ENCODE peak calls at places on chromosomes 2 and 18, in six cellular contexts. D, W, T, L, C and R are unnamed samples.

GRCh38 chr2:127857494-127857818 is 499 bp downstream of the POLR2D start:
- DNase-seq in D (peak), W (no peak), T (no peak), L (peak), C (no peak), R (peak)

GRCh38 chr2:174224665-174225288 is 23.6 kb downstream of the OLA1 start:
- DNase-seq in D (no peak), W (no peak), T (no peak), L (no peak), C (no peak), R (no peak)

GRCh38 chr2:86044614-86045013 is 61.1 kb downstream of the POLR1A start:
- DNase-seq in D (no peak), W (no peak), T (no peak), L (no peak), C (no peak), R (no peak)

GRCh38 chr2:165428996-165429395 is 40.5 kb upstream of the CSRNP3 start:
- DNase-seq in D (no peak), W (no peak), T (no peak), L (no peak), C (no peak), R (no peak)

GRCh38 chr2:53785378-53785777 is 1.4 kb downstream of the ASB3 start:
- DNase-seq in D (no peak), W (no peak), T (no peak), L (no peak), C (no peak), R (no peak)

GRCh38 chr2:96764253-96764637 is 3.5 kb downstream of the CNNM4 start:
- DNase-seq in D (no peak), W (no peak), T (peak), L (no peak), C (no peak), R (no peak)

GRCh38 chr2:181949047-181949446 is 36.6 kb upstream of the PPP1R1C start:
- DNase-seq in D (no peak), W (no peak), T (no peak), L (no peak), C (peak), R (no peak)

GRCh38 chr2:105919826-105920225 is 175.1 kb downstream of the NCK2 start:
- DNase-seq in D (no peak), W (peak), T (no peak), L (no peak), C (peak), R (peak)

GRCh38 chr2:235098736-235099494 is 147.1 kb downstream of the SH3BP4 start:
- DNase-seq in D (no peak), W (peak), T (no peak), L (no peak), C (no peak), R (no peak)

GRCh38 chr18:3447895-3448844 is 1.8 kb upstream of the TGIF1 start:
- DNase-seq in D (peak), W (peak), T (peak), L (peak), C (peak), R (peak)

GRCh38 chr2:218386505-218387368 is 4.7 kb downstream of the SLC11A1 start:
- DNase-seq in D (no peak), W (no peak), T (no peak), L (no peak), C (no peak), R (no peak)

GRCh38 chr18:62341423-62341920 is 16.4 kb downstream of the TNFRSF11A start:
- DNase-seq in D (no peak), W (no peak), T (no peak), L (no peak), C (no peak), R (no peak)

GRCh38 chr2:203061346-203061745 is 46.7 kb downstream of the NBEAL1 start:
- DNase-seq in D (no peak), W (peak), T (no peak), L (no peak), C (peak), R (no peak)

GRCh38 chr2:168992026-168992425 is 39.1 kb downstream of the ABCB11 start:
- DNase-seq in D (no peak), W (peak), T (no peak), L (no peak), C (no peak), R (no peak)

GRCh38 chr2:239968717-239969116 is 56.4 kb downstream of the NDUFA10 start:
- DNase-seq in D (no peak), W (no peak), T (no peak), L (no peak), C (no peak), R (no peak)

GRCh38 chr18:50880108-50880465 is 1.2 kb downstream of the ME2 start:
- DNase-seq in D (peak), W (no peak), T (no peak), L (no peak), C (no peak), R (no peak)

GRCh38 chr18:61400016-61400630 is 66.9 kb downstream of the CDH20 start:
- DNase-seq in D (no peak), W (no peak), T (no peak), L (no peak), C (no peak), R (no peak)

GRCh38 chr18:59547691-59548182 is 149.5 kb downstream of the CCBE1 start:
- DNase-seq in D (no peak), W (peak), T (peak), L (peak), C (peak), R (no peak)
- TF ChIP-seq CTCF in D (no peak), W (peak), T (peak), L (no peak), C (peak), R (no peak)

GRCh38 chr2:186205243-186205642 is 280.8 kb upstream of the ZC3H15 start:
- DNase-seq in D (no peak), W (no peak), T (no peak), L (no peak), C (no peak), R (no peak)
- TF ChIP-seq CTCF in D (no peak), W (no peak), T (no peak), L (no peak), C (no peak), R (no peak)

GRCh38 chr2:6917761-6918421 is 679 bp downstream of the RNF144A start:
- DNase-seq in D (no peak), W (no peak), T (no peak), L (no peak), C (no peak), R (no peak)
- TF ChIP-seq CTCF in D (peak), W (no peak), T (no peak), L (no peak), C (no peak), R (no peak)

DNA sequence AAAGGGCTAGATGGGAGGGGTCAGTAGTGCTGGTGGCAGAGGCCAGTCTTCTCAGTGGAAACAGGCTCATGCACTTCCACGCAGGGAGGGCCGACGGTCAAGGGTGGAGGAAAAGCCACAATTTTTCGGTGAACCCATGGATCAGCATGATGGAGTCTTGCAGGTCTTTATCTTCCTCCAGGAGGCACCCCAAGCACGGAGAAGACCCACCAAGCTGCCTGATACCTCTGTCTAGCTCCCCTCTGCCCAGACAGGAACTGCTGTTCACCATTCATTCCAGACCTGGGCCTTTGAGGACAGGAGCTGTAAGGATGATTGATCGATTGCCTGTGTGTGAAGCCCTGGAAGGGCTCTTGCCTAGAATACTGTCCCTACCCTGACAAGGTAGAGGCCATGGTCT is 2.8 kb upstream of the LRRFIP1 start:
- DNase-seq in D (peak), W (no peak), T (no peak), L (no peak), C (no peak), R (peak)
- TF ChIP-seq CTCF in D (peak), W (no peak), T (no peak), L (no peak), C (no peak), R (no peak)

DNA sequence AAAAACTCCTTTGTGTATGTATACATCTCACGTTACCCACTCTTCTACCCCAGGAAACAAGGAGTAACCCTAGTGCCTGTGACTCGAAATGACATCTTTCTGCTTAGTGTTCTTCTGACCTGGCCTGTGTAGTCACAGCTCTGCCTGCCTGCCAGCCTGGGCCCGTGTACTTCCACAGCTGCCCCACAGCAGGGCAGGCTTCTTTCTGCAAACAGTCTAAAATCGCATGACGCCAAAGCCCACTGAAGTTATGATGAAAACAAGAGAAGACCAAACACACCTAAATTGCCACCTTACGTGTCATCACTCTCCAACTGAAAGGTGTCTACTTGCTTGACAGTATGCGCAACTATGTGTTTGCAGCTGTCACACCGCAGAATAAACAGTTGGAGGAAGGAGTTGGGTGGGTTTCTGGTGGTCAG is 1.5 kb downstream of the GAREM1 start:
- DNase-seq in D (no peak), W (no peak), T (peak), L (peak), C (peak), R (peak)
- TF ChIP-seq CTCF in D (no peak), W (no peak), T (peak), L (peak), C (peak), R (no peak)

GRCh38 chr18:55839350-55839749 is 251.4 kb upstream of the TCF4 start:
- DNase-seq in D (no peak), W (peak), T (no peak), L (no peak), C (peak), R (no peak)
- TF ChIP-seq CTCF in D (no peak), W (no peak), T (no peak), L (no peak), C (no peak), R (no peak)

DNA sequence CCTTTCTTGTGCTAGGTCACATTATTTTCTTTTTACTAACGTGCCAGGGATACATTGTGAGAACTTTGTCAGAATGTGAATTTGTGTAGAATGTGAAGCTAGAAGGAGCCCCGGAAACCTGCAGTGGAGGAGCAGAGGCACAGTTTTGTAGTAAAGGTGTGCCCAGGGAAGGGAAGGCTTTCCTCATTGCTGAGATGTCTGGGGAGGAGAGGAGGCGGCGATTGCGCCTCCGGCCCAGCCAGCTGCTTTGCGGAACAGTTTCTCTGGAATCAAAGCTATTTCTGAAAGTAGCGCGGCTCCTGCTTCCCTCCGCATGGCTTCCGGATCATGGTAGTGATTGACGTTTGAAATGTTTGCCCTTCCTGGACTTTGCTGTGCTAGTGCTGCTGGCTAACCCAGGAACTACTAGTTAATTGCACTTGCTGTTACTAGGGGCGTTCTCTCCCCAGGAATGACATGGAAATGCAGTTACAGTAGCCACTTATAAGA is 83.1 kb upstream of the RBM44 start:
- DNase-seq in D (no peak), W (no peak), T (no peak), L (no peak), C (no peak), R (no peak)
- TF ChIP-seq CTCF in D (no peak), W (no peak), T (no peak), L (no peak), C (no peak), R (no peak)

DNA sequence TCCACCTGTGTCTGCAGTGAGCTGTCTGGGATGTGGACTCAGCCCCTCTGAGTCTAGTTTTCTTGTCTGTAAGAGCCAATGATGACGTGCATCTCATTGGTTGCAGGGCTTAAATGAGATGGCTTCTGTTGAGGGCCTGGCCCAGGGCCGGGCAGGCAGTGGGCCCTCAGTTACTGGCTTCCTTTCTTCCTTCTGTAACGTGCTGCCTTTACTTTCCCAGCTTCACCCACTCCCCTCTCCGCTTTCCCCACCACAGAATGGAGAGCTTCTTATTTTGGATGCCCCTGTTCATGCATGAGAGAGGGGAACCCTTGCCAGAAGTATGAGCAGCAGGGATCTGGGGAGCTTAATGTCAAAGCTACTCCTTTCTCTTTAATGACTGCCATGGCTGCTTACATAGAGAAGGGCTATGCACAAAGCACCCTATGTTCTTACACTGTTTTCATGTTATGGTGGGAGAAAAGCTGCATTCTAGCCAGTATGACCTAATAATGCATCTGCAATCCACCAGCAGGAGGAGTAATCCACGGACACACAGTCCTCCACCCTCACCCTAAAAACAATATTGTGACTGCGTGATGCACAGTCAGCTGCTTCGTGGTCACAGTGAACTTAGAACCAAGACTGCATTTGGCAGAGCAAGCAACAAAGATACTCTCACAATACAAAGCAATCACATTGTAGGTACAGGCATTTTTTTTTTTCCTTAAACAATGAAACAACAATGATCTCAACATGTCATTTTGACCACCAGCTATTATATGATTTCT is 37.2 kb downstream of the CREG2 start:
- DNase-seq in D (no peak), W (peak), T (no peak), L (peak), C (peak), R (no peak)
- TF ChIP-seq CTCF in D (no peak), W (peak), T (peak), L (peak), C (peak), R (no peak)

DNA sequence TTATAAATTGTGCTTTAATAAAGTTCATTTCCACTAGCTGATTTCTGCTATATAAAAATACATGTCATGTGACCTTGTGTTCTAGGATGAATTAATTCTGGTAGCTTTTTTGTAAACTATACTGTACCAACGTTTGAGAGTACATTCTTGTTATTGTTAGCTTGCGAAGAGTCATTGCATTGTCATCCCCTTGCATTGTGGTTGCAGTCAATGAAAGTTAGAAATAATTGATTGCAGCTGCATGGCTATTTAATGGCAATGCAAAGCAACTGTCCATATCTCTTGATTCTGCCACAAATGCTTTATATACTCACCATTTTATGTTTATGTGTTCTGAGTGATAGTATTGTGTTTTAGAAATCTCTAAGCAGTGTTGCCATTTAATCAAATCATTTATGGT is 91.6 kb downstream of the ZNF407 start:
- DNase-seq in D (no peak), W (peak), T (no peak), L (no peak), C (peak), R (no peak)
- TF ChIP-seq CTCF in D (no peak), W (no peak), T (no peak), L (no peak), C (no peak), R (no peak)